ENCODE peak calls at places on chromosomes 11 and 22, in four cellular contexts. K is HepG2, Q is K562, J is GM12878. R is an unnamed sample.

GRCh38 chr22:36027579-36027959 is 1.1 kb downstream of the RBFOX2 start:
- DNase-seq in J (no peak), K (no peak), Q (no peak), R (no peak)

GRCh38 chr11:2799881-2800654 is 85.5 kb downstream of the CDKN1C start:
- DNase-seq in Q (peak; percentile 77), K (no peak), J (no peak), R (no peak)

GRCh38 chr22:27919943-27920755 is 1.1 kb upstream of the PITPNB start:
- DNase-seq in Q (no peak), J (no peak), K (peak; percentile 55), R (peak; percentile 59)

GRCh38 chr22:32994921-32995320 is 63.3 kb downstream of the SYN3 start:
- DNase-seq in K (peak; percentile 43), Q (no peak), J (no peak), R (no peak)

GRCh38 chr11:1082728-1083620 is 8.3 kb downstream of the MUC2 start:
- DNase-seq in J (no peak), K (no peak), Q (no peak), R (no peak)

GRCh38 chr11:46275964-46276641 is 1.4 kb upstream of the CREB3L1 start:
- DNase-seq in Q (no peak), K (peak; percentile 46), J (no peak), R (no peak)

GRCh38 chr11:19933801-19934488 is 221.3 kb downstream of the NAV2 start:
- DNase-seq in K (no peak), Q (no peak), J (no peak), R (no peak)

GRCh38 chr11:112285918-112286317 is 25.3 kb upstream of the PLET1 start:
- DNase-seq in Q (peak; percentile 40), K (no peak), J (no peak), R (no peak)

GRCh38 chr11:125402436-125402835 is 93.6 kb downstream of the FEZ1 start:
- DNase-seq in Q (no peak), K (no peak), J (no peak), R (no peak)

GRCh38 chr11:69920500-69921428 is 101.5 kb upstream of the FGF3 start:
- DNase-seq in Q (no peak), J (no peak), K (no peak), R (no peak)

GRCh38 chr22:49992921-49993648 is 19.5 kb downstream of the IL17REL start:
- DNase-seq in K (peak; percentile 49), Q (peak; percentile 52), J (no peak), R (peak; percentile 44)

GRCh38 chr11:35146074-35146521 is 7.1 kb downstream of the CD44 start:
- DNase-seq in Q (no peak), J (peak; percentile 83), K (no peak), R (no peak)

GRCh38 chr22:35883028-35883620 is 145.5 kb downstream of the RBFOX2 start:
- DNase-seq in Q (no peak), K (no peak), J (no peak), R (peak; percentile 7)

GRCh38 chr22:17988800-17989513 is 35.4 kb downstream of the MICAL3 start:
- DNase-seq in Q (no peak), J (no peak), K (no peak), R (no peak)

GRCh38 chr11:3160252-3161031 is 4.7 kb downstream of the OSBPL5 start:
- DNase-seq in J (no peak), K (no peak), Q (no peak), R (no peak)

GRCh38 chr22:50701076-50701419 is 28.4 kb downstream of the SHANK3 start:
- DNase-seq in Q (no peak), K (peak; percentile 18), J (no peak), R (no peak)

GRCh38 chr11:8566613-8567210 is 27.3 kb downstream of the STK33 start:
- DNase-seq in J (peak; percentile 32), K (peak; percentile 23), Q (peak; percentile 6), R (no peak)

GRCh38 chr11:45877221-45877620 is 8.2 kb upstream of the MAPK8IP1 start:
- DNase-seq in Q (no peak), J (no peak), K (no peak), R (no peak)

GRCh38 chr11:11786771-11787170 is 55.0 kb upstream of the USP47 start:
- DNase-seq in J (no peak), Q (peak; percentile 27), K (no peak), R (no peak)
- TF ChIP-seq POLR2AphosphoS2 in J (no peak), Q (no peak), K (no peak), R (no peak)

GRCh38 chr11:63906585-63906984 is 10.4 kb downstream of the RCOR2 start:
- DNase-seq in Q (peak; percentile 71), J (no peak), K (no peak), R (no peak)

GRCh38 chr11:63906087-63906486 is 10.9 kb downstream of the RCOR2 start:
- DNase-seq in Q (no peak), K (no peak), J (no peak), R (no peak)

GRCh38 chr11:63903884-63904283 is 13.1 kb downstream of the RCOR2 start:
- DNase-seq in K (no peak), J (no peak), Q (no peak), R (no peak)

GRCh38 chr11:63904743-63905142 is 12.2 kb downstream of the RCOR2 start:
- DNase-seq in Q (no peak), K (no peak), J (no peak), R (no peak)

GRCh38 chr11:63905179-63905578 is 11.8 kb downstream of the RCOR2 start:
- DNase-seq in Q (no peak), J (no peak), K (no peak), R (no peak)
- TF ChIP-seq RFX5 in Q (no peak), J (no peak), K (no peak), R (no peak)

DNA sequence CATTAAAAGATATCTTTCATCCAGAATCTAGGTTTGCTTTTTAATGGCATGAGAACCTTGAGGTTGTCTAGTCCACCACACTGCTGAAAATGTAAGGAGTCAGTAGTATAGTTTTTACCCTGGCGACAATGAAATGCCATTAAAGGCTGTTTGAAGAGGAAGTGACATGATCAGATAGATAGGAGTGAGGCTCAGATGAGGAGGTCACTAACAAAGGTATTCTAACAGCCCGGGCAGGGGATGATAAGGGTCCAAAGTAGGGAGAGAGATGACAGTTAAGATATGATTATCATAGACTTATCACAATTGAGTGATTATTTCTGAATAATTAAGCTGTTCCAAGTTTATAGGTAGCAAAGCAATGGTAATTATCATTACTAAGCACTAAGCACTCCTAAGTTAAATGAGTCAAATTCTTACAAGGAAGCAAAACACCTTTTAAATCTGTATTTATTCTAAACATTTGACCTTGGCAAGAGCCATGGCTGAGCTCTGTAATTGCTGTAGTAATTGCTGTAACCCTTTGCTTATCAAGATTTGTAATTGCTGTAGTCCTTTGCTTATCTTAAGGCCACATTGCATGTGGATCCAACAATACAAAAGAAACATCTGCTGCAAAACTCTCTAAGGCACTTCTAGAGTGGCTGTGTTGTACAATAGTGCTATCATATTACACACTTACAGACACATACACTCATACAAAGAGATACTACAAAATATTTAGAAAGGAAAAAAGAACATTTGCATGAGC is 92.6 kb downstream of the ENTHD1 start:
- DNase-seq in Q (peak; percentile 26), K (no peak), J (no peak), R (no peak)
- TF ChIP-seq POLR2AphosphoS2 in Q (no peak), K (no peak), J (no peak), R (no peak)

DNA sequence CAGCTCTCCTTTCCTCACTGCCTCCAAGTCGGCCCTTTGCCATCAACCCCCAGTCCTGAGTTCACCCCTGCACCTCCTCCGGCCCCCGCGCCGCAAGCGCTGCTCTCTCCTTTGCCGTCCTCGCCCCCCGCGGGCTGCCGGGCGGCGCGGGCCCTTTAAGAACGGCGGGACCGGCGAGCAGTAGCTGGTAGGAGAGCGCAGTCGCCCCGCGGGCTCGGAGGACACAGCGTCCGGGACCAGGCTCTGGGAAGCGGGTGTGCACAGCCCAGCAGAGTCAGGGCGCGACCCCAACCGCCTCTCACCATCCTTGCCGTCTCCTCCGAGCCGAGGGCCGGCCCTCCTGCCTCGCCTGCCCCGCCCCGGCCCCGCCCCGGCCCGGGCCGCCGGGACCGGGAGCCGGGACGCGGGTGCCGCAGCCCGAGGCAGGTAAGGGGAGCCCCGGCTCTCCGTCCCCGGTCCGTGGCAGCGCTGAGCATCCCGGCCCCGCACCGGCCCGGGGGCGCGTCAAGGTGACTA is at the start of gene ABCG4:
- DNase-seq in Q (peak; percentile 72), J (no peak), K (no peak), R (no peak)
- TF ChIP-seq RFX5 in Q (no peak), J (no peak), K (no peak), R (no peak)

GRCh38 chr11:128686745-128687177 is 7.1 kb upstream of the FLI1 start:
- DNase-seq in J (no peak), Q (no peak), K (no peak), R (peak; percentile 15)
- TF ChIP-seq POLR2AphosphoS2 in J (no peak), Q (no peak), K (no peak), R (no peak)

DNA sequence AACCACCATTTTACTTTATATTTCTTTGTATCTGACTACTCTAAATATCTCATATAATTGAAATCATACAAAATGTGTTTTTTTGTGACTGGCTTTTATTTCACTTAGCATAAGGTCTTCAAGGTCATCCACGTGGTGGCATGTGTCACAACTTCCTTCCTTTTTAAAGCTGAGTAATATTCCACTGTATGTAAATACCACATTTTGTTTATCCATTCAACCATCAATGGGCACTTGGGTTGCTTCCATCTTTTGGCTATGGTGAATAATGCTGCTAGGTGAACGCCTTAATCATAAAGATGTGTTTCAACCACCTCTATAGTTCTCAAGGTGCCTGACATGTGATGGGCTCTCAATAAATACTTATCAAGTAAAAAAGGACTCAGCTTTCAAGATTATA is 15.5 kb downstream of the RAB30 start:
- DNase-seq in J (no peak), K (no peak), Q (no peak), R (no peak)
- TF ChIP-seq RFX5 in J (no peak), K (no peak), Q (no peak), R (no peak)

GRCh38 chr11:116281173-116282160 is 491.3 kb downstream of the BUD13 start:
- DNase-seq in K (no peak), J (no peak), Q (no peak), R (no peak)

GRCh38 chr11:116278076-116278475 is 494.7 kb downstream of the BUD13 start:
- DNase-seq in J (no peak), K (no peak), Q (no peak), R (no peak)

GRCh38 chr11:116272181-116272789 is 500.5 kb downstream of the BUD13 start:
- DNase-seq in Q (no peak), J (no peak), K (no peak), R (no peak)

GRCh38 chr11:116275634-116276033 is 497.2 kb downstream of the BUD13 start:
- DNase-seq in K (no peak), Q (no peak), J (no peak), R (no peak)

GRCh38 chr11:116276051-116277044 is 496.4 kb downstream of the BUD13 start:
- DNase-seq in K (peak; percentile 67), J (no peak), Q (peak; percentile 86), R (peak; percentile 44)
- TF ChIP-seq POLR2AphosphoS2 in K (no peak), J (no peak), Q (no peak), R (no peak)

R was measured in A549.